ENCODE peak calls at places on chromosomes 6 and 20, in six cellular contexts. I is H1, F is SK-N-SH, Y is GM23248, V is neural progenitor cell, C is PC-9. E is an unnamed sample.

GRCh38 chr20:48584391-48585249 is 243.2 kb downstream of the PREX1 start:
- DNase-seq in I (no peak), F (no peak), Y (no peak), V (no peak), C (no peak), E (no peak)

GRCh38 chr6:14542670-14543366 is 425.2 kb downstream of the CD83 start:
- DNase-seq in I (no peak), F (no peak), Y (peak; percentile 92), V (no peak), C (no peak), E (no peak)

GRCh38 chr6:72798196-72798595 is 176.3 kb downstream of the KCNQ5 start:
- DNase-seq in I (no peak), F (no peak), Y (peak; percentile 75), V (no peak), C (no peak), E (no peak)

GRCh38 chr20:53216856-53217576 is 244.9 kb downstream of the TSHZ2 start:
- DNase-seq in I (peak; percentile 68), F (peak; percentile 79), Y (peak; percentile 44), V (peak; percentile 83), C (peak; percentile 53), E (peak; percentile 74)

GRCh38 chr6:48775157-48775556 is 664.2 kb upstream of the PTCHD4 start:
- DNase-seq in I (no peak), F (no peak), Y (no peak), V (no peak), C (no peak), E (no peak)

GRCh38 chr6:47083586-47084047 is 41.5 kb upstream of the ADGRF1 start:
- DNase-seq in I (no peak), F (peak; percentile 73), Y (peak; percentile 42), V (no peak), C (peak; percentile 53), E (peak; percentile 22)

GRCh38 chr20:40900816-40901215 is 127.8 kb upstream of the TOP1 start:
- DNase-seq in I (no peak), F (no peak), Y (no peak), V (no peak), C (no peak), E (no peak)

GRCh38 chr6:33170176-33171095 is 21.8 kb downstream of the COL11A2 start:
- DNase-seq in I (no peak), F (peak; percentile 18), Y (peak; percentile 14), V (no peak), C (no peak), E (peak; percentile 83)

GRCh38 chr20:1618954-1619550 is 757 bp downstream of the SIRPB1 start:
- DNase-seq in I (no peak), F (no peak), Y (no peak), V (no peak), C (no peak), E (no peak)

GRCh38 chr6:143872211-143872610 is 7.9 kb downstream of the ZC2HC1B start:
- DNase-seq in I (no peak), F (no peak), Y (peak; percentile 33), V (no peak), C (no peak), E (no peak)

GRCh38 chr6:41964201-41964887 is 22.7 kb upstream of the CCND3 start:
- DNase-seq in I (no peak), F (no peak), Y (no peak), V (no peak), C (no peak), E (no peak)

GRCh38 chr6:43911625-43912577 is 141.9 kb downstream of the VEGFA start:
- DNase-seq in I (peak; percentile 36), F (no peak), Y (no peak), V (no peak), C (no peak), E (no peak)

GRCh38 chr20:2688041-2688591 is 4.5 kb upstream of the EBF4 start:
- DNase-seq in I (no peak), F (peak; percentile 76), Y (peak; percentile 59), V (peak; percentile 87), C (peak; percentile 43), E (peak; percentile 93)

GRCh38 chr6:24464253-24465038 is 24.9 kb downstream of the GPLD1 start:
- DNase-seq in I (no peak), F (no peak), Y (no peak), V (no peak), C (no peak), E (no peak)

GRCh38 chr6:152746172-152746553 is 4.4 kb upstream of the VIP start:
- DNase-seq in I (no peak), F (no peak), Y (peak; percentile 72), V (no peak), C (no peak), E (no peak)

GRCh38 chr20:9514461-9515210 is at the start of gene LAMP5:
- DNase-seq in I (no peak), F (peak; percentile 82), Y (peak; percentile 58), V (peak; percentile 94), C (no peak), E (no peak)

GRCh38 chr20:4087923-4088322 is 72.6 kb upstream of the RNF24 start:
- DNase-seq in I (no peak), F (no peak), Y (peak; percentile 71), V (no peak), C (no peak), E (no peak)

GRCh38 chr20:1302578-1303541 is 26.1 kb downstream of the SDCBP2 start:
- DNase-seq in I (no peak), F (no peak), Y (no peak), V (no peak), C (no peak), E (peak; percentile 70)

GRCh38 chr6:79421707-79422484 is 115.3 kb downstream of the LCA5 start:
- DNase-seq in I (no peak), F (peak; percentile 41), Y (peak; percentile 76), V (no peak), C (peak; percentile 37), E (no peak)

GRCh38 chr20:219290-220115 is 7.6 kb upstream of the DEFB129 start:
- DNase-seq in I (no peak), F (peak; percentile 34), Y (peak; percentile 42), V (peak; percentile 74), C (no peak), E (peak; percentile 71)

GRCh38 chr20:14889503-14890125 is 552.2 kb upstream of the FLRT3 start:
- DNase-seq in I (no peak), F (peak; percentile 4), Y (no peak), V (no peak), C (no peak), E (no peak)

GRCh38 chr6:157991067-157991432 is 9.4 kb downstream of the SYNJ2 start:
- DNase-seq in I (no peak), F (no peak), Y (no peak), V (no peak), C (no peak), E (no peak)

GRCh38 chr6:141484726-141485125 is 648.0 kb upstream of the GJE1 start:
- DNase-seq in I (no peak), F (no peak), Y (no peak), V (no peak), C (no peak), E (peak; percentile 86)

GRCh38 chr6:26216886-26217713 is 129.9 kb downstream of the HFE start:
- DNase-seq in I (no peak), F (no peak), Y (peak; percentile 92), V (peak; percentile 97), C (peak; percentile 64), E (peak; percentile 67)

GRCh38 chr6:13513606-13514502 is 26.5 kb upstream of the GFOD1 start:
- DNase-seq in I (no peak), F (no peak), Y (no peak), V (no peak), C (no peak), E (no peak)

GRCh38 chr20:584375-585301 is 25.5 kb downstream of the TCF15 start:
- DNase-seq in I (no peak), F (no peak), Y (peak; percentile 27), V (no peak), C (no peak), E (no peak)

GRCh38 chr6:28985396-28986164 is 19.5 kb downstream of the ZNF311 start:
- DNase-seq in I (peak; percentile 92), F (peak; percentile 91), Y (peak; percentile 98), V (peak; percentile 97), C (peak; percentile 90), E (no peak)

GRCh38 chr6:18207949-18208348 is 52.7 kb downstream of the KDM1B start:
- DNase-seq in I (no peak), F (no peak), Y (no peak), V (no peak), C (no peak), E (no peak)

GRCh38 chr6:18210707-18211106 is 53.6 kb downstream of the DEK start:
- DNase-seq in I (no peak), F (no peak), Y (no peak), V (no peak), C (no peak), E (no peak)

GRCh38 chr6:18211338-18211737 is 53.0 kb downstream of the DEK start:
- DNase-seq in I (no peak), F (no peak), Y (no peak), V (no peak), C (no peak), E (peak; percentile 71)

GRCh38 chr6:18207438-18207837 is 52.2 kb downstream of the KDM1B start:
- DNase-seq in I (no peak), F (no peak), Y (no peak), V (no peak), C (no peak), E (no peak)

GRCh38 chr6:18209539-18210197 is 54.4 kb downstream of the KDM1B start:
- DNase-seq in I (no peak), F (no peak), Y (no peak), V (no peak), C (no peak), E (no peak)
- H3K27ac ChIP-seq in I (no peak overlapping the region), F (no peak overlapping the region), Y (no peak overlapping the region), V (no peak overlapping the region), C (no peak overlapping the region), E (no peak overlapping the region)

GRCh38 chr6:132491303-132491702 is 21.6 kb downstream of the STX7 start:
- DNase-seq in I (no peak), F (no peak), Y (peak; percentile 90), V (no peak), C (no peak), E (peak; percentile 86)
- H3K4me2 ChIP-seq in I (no peak overlapping the region), F (no peak overlapping the region), Y (peak overlapping the region; percentile 89), V (no peak overlapping the region), C (no peak overlapping the region), E (peak overlapping the region; percentile 74)

GRCh38 chr6:170317718-170318117 is 11.2 kb downstream of the FAM120B start:
- DNase-seq in I (no peak), F (no peak), Y (no peak), V (no peak), C (no peak), E (no peak)

GRCh38 chr6:170313716-170314295 is 7.2 kb downstream of the FAM120B start:
- DNase-seq in I (no peak), F (no peak), Y (no peak), V (peak; percentile 39), C (no peak), E (no peak)

GRCh38 chr6:170316071-170316470 is 9.5 kb downstream of the FAM120B start:
- DNase-seq in I (no peak), F (no peak), Y (no peak), V (no peak), C (no peak), E (no peak)

GRCh38 chr6:170312876-170313275 is 6.3 kb downstream of the FAM120B start:
- DNase-seq in I (no peak), F (no peak), Y (no peak), V (no peak), C (no peak), E (no peak)

GRCh38 chr6:170314983-170315382 is 8.4 kb downstream of the FAM120B start:
- DNase-seq in I (no peak), F (no peak), Y (no peak), V (no peak), C (no peak), E (no peak)
- H3K79me2 ChIP-seq in I (no peaks in the 10 kb centered on the region), F (peaks cover 95% of the 10 kb centered on the region), Y (peaks cover 100% of the 10 kb centered on the region), V (peaks cover 86% of the 10 kb centered on the region), C (peaks cover 32% of the 10 kb centered on the region), E (peaks cover 100% of the 10 kb centered on the region)

GRCh38 chr6:139201378-139201777 is 66.5 kb downstream of the HECA start:
- DNase-seq in I (no peak), F (no peak), Y (no peak), V (no peak), C (no peak), E (no peak)
- H3K27ac ChIP-seq in I (no peak overlapping the region), F (no peak overlapping the region), Y (no peak overlapping the region), V (no peak overlapping the region), C (no peak overlapping the region), E (no peak overlapping the region)